ENCODE peak calls at places on chromosomes 5 and 9, in ten cellular contexts. N, R, V, M, W, S, H, J, Z and A are unnamed samples.

GRCh38 chr5:178227138-178227659 is 5.4 kb downstream of the PHYKPL start:
- DNase-seq in Z (no peak), N (peak), S (no peak), R (no peak), H (no peak), M (no peak), V (no peak), W (peak), J (no peak), A (no peak)

GRCh38 chr5:135436856-135437795 is 10.0 kb downstream of the DCANP1 start:
- DNase-seq in H (no peak), J (no peak), N (no peak), M (peak), W (no peak), R (no peak), S (no peak), V (no peak), Z (peak), A (no peak)

GRCh38 chr9:135500071-135500524 is 384 bp upstream of the MRPS2 start:
- DNase-seq in V (no peak), J (no peak), W (peak), S (no peak), H (no peak), N (peak), Z (peak), R (no peak), M (peak), A (no peak)

GRCh38 chr5:149618581-149619248 is 37.4 kb downstream of the ARHGEF37 start:
- DNase-seq in M (peak), J (no peak), W (peak), V (no peak), S (no peak), Z (no peak), R (no peak), H (peak), N (peak), A (no peak)

GRCh38 chr5:153893809-153894208 is 144.9 kb downstream of the FAM114A2 start:
- DNase-seq in R (no peak), J (no peak), V (no peak), W (no peak), H (no peak), N (no peak), S (no peak), M (no peak), Z (no peak), A (no peak)

GRCh38 chr5:150559701-150560100 is 51.8 kb downstream of the NDST1 start:
- DNase-seq in S (no peak), R (no peak), W (peak), N (peak), J (no peak), V (no peak), H (no peak), Z (no peak), M (no peak), A (no peak)

GRCh38 chr5:116559239-116559638 is 15.4 kb downstream of the SEMA6A start:
- DNase-seq in N (no peak), V (no peak), W (no peak), H (no peak), R (no peak), J (no peak), M (no peak), S (no peak), Z (no peak), A (no peak)

GRCh38 chr9:487429-487828 is 272.8 kb downstream of the DOCK8 start:
- DNase-seq in V (no peak), M (no peak), J (no peak), S (no peak), Z (no peak), W (no peak), N (no peak), H (no peak), R (no peak), A (no peak)

GRCh38 chr9:76987594-76988200 is 31.8 kb upstream of the FOXB2 start:
- DNase-seq in S (no peak), V (no peak), R (no peak), Z (no peak), M (peak), W (peak), J (no peak), H (no peak), N (peak), A (no peak)

GRCh38 chr5:116612431-116612830 is 37.8 kb upstream of the SEMA6A start:
- DNase-seq in J (no peak), Z (no peak), W (no peak), S (no peak), N (no peak), H (no peak), R (no peak), M (no peak), V (no peak), A (no peak)

GRCh38 chr5:59685131-59685530 is 208.4 kb downstream of the PDE4D start:
- DNase-seq in V (no peak), Z (no peak), W (no peak), N (no peak), R (no peak), M (no peak), J (no peak), S (no peak), H (no peak), A (no peak)

GRCh38 chr9:137255448-137256114 is 454 bp downstream of the NELFB start:
- DNase-seq in H (no peak), R (no peak), N (no peak), W (peak), S (no peak), V (no peak), M (peak), Z (no peak), J (no peak), A (no peak)

GRCh38 chr5:158861366-158861765 is 238.3 kb downstream of the EBF1 start:
- DNase-seq in Z (no peak), V (no peak), N (no peak), W (no peak), R (no peak), S (no peak), H (no peak), J (no peak), M (no peak), A (no peak)

GRCh38 chr5:135567661-135568060 is 11.1 kb downstream of the CXCL14 start:
- DNase-seq in M (no peak), S (no peak), H (no peak), Z (no peak), W (no peak), R (no peak), N (peak), V (no peak), J (no peak), A (no peak)

GRCh38 chr9:93978498-93978897 is 23.3 kb upstream of the BARX1 start:
- DNase-seq in R (no peak), W (no peak), S (no peak), Z (no peak), M (no peak), J (no peak), N (no peak), H (no peak), V (no peak), A (no peak)

GRCh38 chr9:1457460-1457859 is 407.3 kb downstream of the DMRT2 start:
- DNase-seq in N (no peak), H (no peak), M (no peak), J (no peak), V (no peak), Z (no peak), R (no peak), S (no peak), W (no peak), A (no peak)

GRCh38 chr5:151448038-151448985 is 909 bp downstream of the SLC36A1 start:
- DNase-seq in W (no peak), H (no peak), Z (no peak), M (no peak), N (no peak), S (no peak), V (no peak), J (peak), R (no peak), A (no peak)

GRCh38 chr5:69492391-69493234 is at the start of gene OCLN:
- DNase-seq in W (no peak), R (no peak), S (no peak), V (no peak), H (no peak), M (peak), Z (no peak), N (no peak), J (peak), A (no peak)

GRCh38 chr5:105632043-105632442 is 2038.7 kb downstream of the EFNA5 start:
- DNase-seq in M (no peak), R (no peak), Z (no peak), N (peak), H (no peak), S (no peak), J (no peak), V (no peak), W (no peak), A (no peak)

GRCh38 chr9:81844131-81844567 is 84.1 kb upstream of the SPATA31D4 start:
- DNase-seq in S (no peak), N (no peak), M (no peak), W (no peak), H (no peak), J (no peak), R (no peak), V (no peak), Z (no peak), A (no peak)

GRCh38 chr5:137487600-137487999 is 11.5 kb downstream of the SPOCK1 start:
- DNase-seq in J (peak), W (peak), N (peak), S (no peak), R (no peak), M (no peak), V (no peak), Z (peak), H (no peak), A (no peak)

GRCh38 chr5:64292611-64293215 is 127.1 kb downstream of the RNF180 start:
- DNase-seq in N (no peak), Z (no peak), S (no peak), M (no peak), R (no peak), H (no peak), V (no peak), W (peak), J (no peak), A (no peak)

GRCh38 chr5:15992918-15993317 is 186.7 kb downstream of the MARCHF11 start:
- DNase-seq in H (peak), S (no peak), N (peak), J (no peak), R (no peak), M (no peak), V (no peak), Z (no peak), W (peak), A (no peak)

GRCh38 chr9:75914002-75914401 is 23.5 kb downstream of the PCSK5 start:
- DNase-seq in N (no peak), V (no peak), H (no peak), S (no peak), W (no peak), J (no peak), M (no peak), Z (no peak), R (no peak), A (no peak)

GRCh38 chr5:112535339-112535738 is 116.3 kb upstream of the EPB41L4A start:
- DNase-seq in H (no peak), W (no peak), Z (no peak), N (no peak), M (no peak), V (no peak), S (no peak), J (no peak), R (no peak), A (no peak)

GRCh38 chr5:30099634-30100033 is 1093.9 kb upstream of the CDH6 start:
- DNase-seq in W (peak), J (no peak), M (no peak), V (no peak), N (no peak), H (no peak), S (no peak), R (no peak), Z (no peak), A (no peak)

GRCh38 chr5:16709691-16710420 is 93.1 kb upstream of the RETREG1 start:
- DNase-seq in S (no peak), H (no peak), Z (no peak), W (no peak), M (no peak), J (no peak), R (no peak), N (peak), V (no peak), A (no peak)

GRCh38 chr9:33220681-33221567 is 19.0 kb upstream of the SPINK4 start:
- DNase-seq in S (no peak), M (no peak), R (peak), H (no peak), N (no peak), V (no peak), Z (no peak), W (no peak), J (no peak), A (no peak)

GRCh38 chr5:117302949-117303348 is 728.3 kb upstream of the SEMA6A start:
- DNase-seq in W (no peak), R (no peak), S (no peak), H (no peak), N (no peak), V (no peak), Z (no peak), J (no peak), M (no peak), A (no peak)

GRCh38 chr5:169861934-169862333 is 118.4 kb downstream of the INSYN2B start:
- DNase-seq in Z (no peak), V (no peak), M (no peak), R (no peak), H (peak), W (peak), J (no peak), S (no peak), N (peak), A (peak)

GRCh38 chr9:89678394-89679005 is 73.7 kb downstream of the GADD45G start:
- DNase-seq in H (no peak), M (no peak), J (no peak), R (no peak), N (no peak), S (no peak), V (no peak), W (no peak), Z (no peak), A (no peak)

GRCh38 chr9:82115900-82116299 is 127.3 kb downstream of the SPATA31D1 start:
- DNase-seq in R (no peak), Z (no peak), N (no peak), S (no peak), W (no peak), M (no peak), V (no peak), J (no peak), H (no peak), A (no peak)

GRCh38 chr5:34497031-34497808 is 158.9 kb upstream of the RAI14 start:
- DNase-seq in Z (peak), H (no peak), S (no peak), N (no peak), J (peak), M (no peak), V (no peak), W (no peak), R (no peak), A (no peak)

GRCh38 chr9:35763803-35764202 is 9.7 kb upstream of the MSMP start:
- DNase-seq in Z (no peak), H (no peak), V (no peak), R (no peak), N (no peak), W (no peak), J (no peak), S (no peak), M (no peak), A (no peak)

GRCh38 chr5:543755-544674 is 19.8 kb upstream of the SLC9A3 start:
- DNase-seq in N (no peak), J (peak), Z (peak), R (peak), W (no peak), H (no peak), M (peak), V (peak), S (peak), A (no peak)

GRCh38 chr5:150222906-150223305 is 33.0 kb downstream of the SLC6A7 start:
- DNase-seq in S (no peak), M (no peak), N (no peak), V (no peak), J (no peak), Z (no peak), W (no peak), H (no peak), R (no peak), A (no peak)

GRCh38 chr5:81631124-81631523 is 119.8 kb downstream of the SSBP2 start:
- DNase-seq in H (no peak), V (no peak), J (no peak), N (no peak), R (no peak), M (peak), W (no peak), S (no peak), Z (no peak), A (no peak)

GRCh38 chr9:110575169-110575568 is 4.4 kb downstream of the SVEP1 start:
- DNase-seq in N (no peak), Z (peak), R (no peak), V (no peak), J (no peak), M (no peak), H (no peak), S (peak), W (no peak), A (no peak)

DNA sequence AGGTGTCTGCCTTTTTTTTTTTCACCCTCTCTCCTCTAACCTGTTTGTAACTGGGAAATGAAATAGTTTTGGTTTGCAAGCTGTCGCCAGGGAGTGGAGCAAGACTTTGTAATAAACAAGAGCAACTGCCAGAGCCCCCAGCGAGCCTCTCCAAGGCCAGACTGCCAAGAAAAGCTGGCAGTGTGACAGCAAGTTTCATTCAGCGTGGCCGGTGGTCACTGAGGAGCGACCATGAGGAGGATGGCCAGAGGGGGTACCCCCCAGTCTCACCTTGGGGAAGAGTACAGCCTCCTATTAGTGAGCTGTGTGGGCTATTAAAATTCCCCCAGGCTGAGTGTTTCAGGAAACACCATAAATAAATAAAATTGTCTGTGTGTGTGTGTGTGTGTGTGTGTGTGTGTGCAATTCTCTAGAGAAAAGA is 49.9 kb downstream of the ZFAND5 start:
- DNase-seq in W (peak), M (no peak), Z (peak), V (no peak), N (peak), J (peak), R (no peak), H (no peak), S (no peak), A (no peak)
- TF ChIP-seq CTCF in W (no peak), M (no peak), Z (no peak), V (no peak), N (no peak), J (no peak), R (no peak), H (no peak), S (no peak), A (no peak)

DNA sequence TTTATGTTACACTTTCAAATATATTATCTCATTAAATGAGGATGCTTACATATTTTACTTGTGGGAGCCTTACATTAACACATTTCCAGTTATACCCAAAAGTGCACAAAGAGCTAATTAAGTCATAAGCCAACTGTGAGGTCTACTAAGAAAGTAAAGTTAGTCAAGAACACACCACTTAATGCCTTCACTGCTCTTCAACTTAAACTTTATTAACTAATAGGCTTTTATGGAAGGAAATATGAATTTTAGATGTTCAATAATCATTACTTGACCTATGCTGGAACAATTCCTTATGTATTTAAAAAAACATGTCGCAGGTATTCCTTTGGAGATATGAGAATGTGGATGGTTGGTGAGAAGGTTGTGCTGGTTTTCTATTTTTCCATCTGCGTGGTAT is 3.4 kb downstream of the ST8SIA4 start:
- DNase-seq in H (no peak), R (no peak), M (no peak), V (no peak), W (no peak), N (no peak), S (no peak), Z (no peak), J (no peak), A (no peak)
- TF ChIP-seq CTCF in H (no peak), R (no peak), M (no peak), V (no peak), W (no peak), N (no peak), S (no peak), Z (no peak), J (no peak), A (no peak)

GRCh38 chr5:77143998-77144836 is 57.1 kb upstream of the ZBED3 start:
- DNase-seq in H (peak), M (peak), R (no peak), S (peak), W (peak), J (peak), Z (peak), V (peak), N (peak), A (peak)

GRCh38 chr5:77146896-77147295 is 59.8 kb upstream of the ZBED3 start:
- DNase-seq in V (no peak), S (no peak), M (no peak), H (no peak), J (no peak), N (no peak), R (no peak), Z (no peak), W (no peak), A (no peak)

GRCh38 chr5:77145666-77146065 is 58.6 kb upstream of the ZBED3 start:
- DNase-seq in H (no peak), Z (no peak), S (no peak), M (no peak), N (peak), V (no peak), J (no peak), R (no peak), W (peak), A (no peak)

GRCh38 chr5:77140350-77140749 is 53.3 kb upstream of the ZBED3 start:
- DNase-seq in N (no peak), H (no peak), J (no peak), Z (no peak), W (no peak), R (no peak), V (no peak), S (no peak), M (no peak), A (no peak)

GRCh38 chr5:77144837-77145139 is 57.7 kb upstream of the ZBED3 start:
- DNase-seq in H (no peak), S (no peak), Z (no peak), N (no peak), M (no peak), V (no peak), J (no peak), W (no peak), R (no peak), A (no peak)
- TF ChIP-seq CTCF in H (no peak), S (no peak), Z (no peak), N (no peak), M (no peak), V (no peak), J (no peak), W (no peak), R (no peak), A (no peak)

DNA sequence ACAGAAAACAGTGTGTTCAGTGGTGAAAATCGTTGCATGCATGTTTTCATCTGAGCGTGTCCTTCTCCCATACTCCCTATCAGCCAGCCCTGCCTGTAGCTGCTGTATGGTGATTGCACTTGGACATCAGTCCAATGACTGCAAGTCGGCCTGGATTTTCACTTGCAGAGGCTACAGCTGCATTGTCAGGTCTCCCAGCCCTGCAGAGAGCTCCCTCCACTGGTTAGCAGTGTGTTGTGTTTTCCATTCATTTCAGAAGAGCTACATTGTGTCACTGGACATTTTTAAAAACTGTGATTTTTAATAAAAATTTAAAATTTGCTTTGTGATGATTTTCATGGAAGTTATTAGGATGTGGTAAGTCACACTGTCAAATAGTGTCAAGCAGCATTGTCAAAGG is 96.6 kb downstream of the SYK start:
- DNase-seq in R (no peak), N (peak), W (peak), V (no peak), J (no peak), Z (no peak), S (no peak), H (no peak), M (no peak), A (no peak)
- TF ChIP-seq CTCF in R (no peak), N (peak), W (peak), V (no peak), J (no peak), Z (no peak), S (no peak), H (peak), M (no peak), A (peak)